ENCODE peak calls at places on chromosomes 7 and 10, in nine cellular contexts. One of them, this sample, is unnamed.

GRCh38 chr10:77716943-77717735 is 79.5 kb upstream of the KCNMA1 start:
- DNase-seq in RWPE1: no peak
- DNase-seq in GM12864: no peak
- DNase-seq in neural progenitor cell: no peak
- DNase-seq in cardiac muscle cell: no peak
- DNase-seq in uterus: no peak
- DNase-seq in globus pallidus: no peak
- DNase-seq in T-helper 1 cell: no peak
- DNase-seq in activated CD8-positive, alpha-beta memory T cell treated with anti-CD3 and anti-CD28 coated beads for 1 hour: no peak
- DNase-seq in this sample: no peak

GRCh38 chr7:139741813-139742344 is 35.9 kb downstream of the HIPK2 start:
- DNase-seq in RWPE1: no peak
- DNase-seq in GM12864: no peak
- DNase-seq in T-helper 1 cell: no peak
- DNase-seq in activated CD8-positive, alpha-beta memory T cell treated with anti-CD3 and anti-CD28 coated beads for 1 hour: no peak
- DNase-seq in uterus: no peak
- DNase-seq in cardiac muscle cell: no peak
- DNase-seq in neural progenitor cell: no peak
- DNase-seq in globus pallidus: no peak
- DNase-seq in this sample: no peak

GRCh38 chr7:24722386-24723177 is 34.7 kb downstream of the GSDME start:
- DNase-seq in T-helper 1 cell: no peak
- DNase-seq in RWPE1: no peak
- DNase-seq in uterus: no peak
- DNase-seq in globus pallidus: no peak
- DNase-seq in GM12864: no peak
- DNase-seq in activated CD8-positive, alpha-beta memory T cell treated with anti-CD3 and anti-CD28 coated beads for 1 hour: no peak
- DNase-seq in neural progenitor cell: peak; percentile 54
- DNase-seq in cardiac muscle cell: peak; percentile 45
- DNase-seq in this sample: peak; percentile 44

GRCh38 chr10:78831001-78831400 is 237.8 kb upstream of the ZMIZ1 start:
- DNase-seq in T-helper 1 cell: no peak
- DNase-seq in GM12864: no peak
- DNase-seq in neural progenitor cell: no peak
- DNase-seq in cardiac muscle cell: no peak
- DNase-seq in RWPE1: no peak
- DNase-seq in activated CD8-positive, alpha-beta memory T cell treated with anti-CD3 and anti-CD28 coated beads for 1 hour: no peak
- DNase-seq in uterus: no peak
- DNase-seq in globus pallidus: no peak
- DNase-seq in this sample: no peak

GRCh38 chr7:38744746-38745145 is 113.6 kb upstream of the AMPH start:
- DNase-seq in T-helper 1 cell: no peak
- DNase-seq in globus pallidus: no peak
- DNase-seq in GM12864: no peak
- DNase-seq in activated CD8-positive, alpha-beta memory T cell treated with anti-CD3 and anti-CD28 coated beads for 1 hour: no peak
- DNase-seq in neural progenitor cell: no peak
- DNase-seq in RWPE1: peak; percentile 25
- DNase-seq in uterus: no peak
- DNase-seq in cardiac muscle cell: no peak
- DNase-seq in this sample: peak; percentile 85

GRCh38 chr7:103811997-103812396 is 177.5 kb downstream of the RELN start:
- DNase-seq in T-helper 1 cell: no peak
- DNase-seq in RWPE1: peak; percentile 4
- DNase-seq in cardiac muscle cell: no peak
- DNase-seq in uterus: no peak
- DNase-seq in neural progenitor cell: no peak
- DNase-seq in GM12864: no peak
- DNase-seq in globus pallidus: no peak
- DNase-seq in activated CD8-positive, alpha-beta memory T cell treated with anti-CD3 and anti-CD28 coated beads for 1 hour: no peak
- DNase-seq in this sample: peak; percentile 15

GRCh38 chr10:47023237-47024045 is 112.2 kb downstream of the PTPN20 start:
- DNase-seq in globus pallidus: no peak
- DNase-seq in T-helper 1 cell: no peak
- DNase-seq in RWPE1: no peak
- DNase-seq in activated CD8-positive, alpha-beta memory T cell treated with anti-CD3 and anti-CD28 coated beads for 1 hour: no peak
- DNase-seq in cardiac muscle cell: no peak
- DNase-seq in neural progenitor cell: no peak
- DNase-seq in uterus: no peak
- DNase-seq in GM12864: no peak
- DNase-seq in this sample: no peak

GRCh38 chr7:106752345-106752744 is 91.4 kb upstream of the CCDC71L start:
- DNase-seq in cardiac muscle cell: no peak
- DNase-seq in neural progenitor cell: no peak
- DNase-seq in T-helper 1 cell: no peak
- DNase-seq in uterus: no peak
- DNase-seq in RWPE1: no peak
- DNase-seq in globus pallidus: no peak
- DNase-seq in GM12864: no peak
- DNase-seq in activated CD8-positive, alpha-beta memory T cell treated with anti-CD3 and anti-CD28 coated beads for 1 hour: no peak
- DNase-seq in this sample: no peak

GRCh38 chr7:116546054-116546453 is 21.2 kb downstream of the CAV1 start:
- DNase-seq in uterus: no peak
- DNase-seq in RWPE1: no peak
- DNase-seq in cardiac muscle cell: peak; percentile 15
- DNase-seq in GM12864: no peak
- DNase-seq in activated CD8-positive, alpha-beta memory T cell treated with anti-CD3 and anti-CD28 coated beads for 1 hour: no peak
- DNase-seq in globus pallidus: no peak
- DNase-seq in neural progenitor cell: no peak
- DNase-seq in T-helper 1 cell: no peak
- DNase-seq in this sample: no peak

GRCh38 chr10:117784776-117785175 is 242.2 kb downstream of the EMX2 start:
- DNase-seq in uterus: no peak
- DNase-seq in T-helper 1 cell: no peak
- DNase-seq in GM12864: no peak
- DNase-seq in cardiac muscle cell: no peak
- DNase-seq in RWPE1: no peak
- DNase-seq in neural progenitor cell: no peak
- DNase-seq in globus pallidus: no peak
- DNase-seq in activated CD8-positive, alpha-beta memory T cell treated with anti-CD3 and anti-CD28 coated beads for 1 hour: no peak
- DNase-seq in this sample: no peak

GRCh38 chr10:44576715-44577191 is 191.9 kb upstream of the CXCL12 start:
- DNase-seq in GM12864: no peak
- DNase-seq in cardiac muscle cell: no peak
- DNase-seq in activated CD8-positive, alpha-beta memory T cell treated with anti-CD3 and anti-CD28 coated beads for 1 hour: no peak
- DNase-seq in uterus: no peak
- DNase-seq in RWPE1: no peak
- DNase-seq in neural progenitor cell: no peak
- DNase-seq in globus pallidus: no peak
- DNase-seq in T-helper 1 cell: no peak
- DNase-seq in this sample: peak; percentile 34

GRCh38 chr7:4675771-4676373 is 6.2 kb upstream of the FOXK1 start:
- DNase-seq in cardiac muscle cell: no peak
- DNase-seq in globus pallidus: no peak
- DNase-seq in neural progenitor cell: no peak
- DNase-seq in activated CD8-positive, alpha-beta memory T cell treated with anti-CD3 and anti-CD28 coated beads for 1 hour: no peak
- DNase-seq in T-helper 1 cell: no peak
- DNase-seq in RWPE1: peak; percentile 52
- DNase-seq in uterus: no peak
- DNase-seq in GM12864: no peak
- DNase-seq in this sample: no peak

GRCh38 chr7:6530626-6531491 is 20.4 kb downstream of the GRID2IP start:
- DNase-seq in globus pallidus: no peak
- DNase-seq in uterus: no peak
- DNase-seq in activated CD8-positive, alpha-beta memory T cell treated with anti-CD3 and anti-CD28 coated beads for 1 hour: peak; percentile 58
- DNase-seq in GM12864: no peak
- DNase-seq in T-helper 1 cell: no peak
- DNase-seq in neural progenitor cell: peak; percentile 79
- DNase-seq in cardiac muscle cell: peak; percentile 48
- DNase-seq in RWPE1: no peak
- DNase-seq in this sample: no peak

GRCh38 chr10:36170943-36171501 is 528.9 kb upstream of the FZD8 start:
- DNase-seq in RWPE1: no peak
- DNase-seq in neural progenitor cell: no peak
- DNase-seq in cardiac muscle cell: no peak
- DNase-seq in globus pallidus: no peak
- DNase-seq in GM12864: no peak
- DNase-seq in activated CD8-positive, alpha-beta memory T cell treated with anti-CD3 and anti-CD28 coated beads for 1 hour: no peak
- DNase-seq in uterus: no peak
- DNase-seq in T-helper 1 cell: no peak
- DNase-seq in this sample: no peak

GRCh38 chr10:63665765-63666164 is 144.6 kb downstream of the REEP3 start:
- DNase-seq in uterus: peak; percentile 60
- DNase-seq in GM12864: no peak
- DNase-seq in cardiac muscle cell: no peak
- DNase-seq in RWPE1: no peak
- DNase-seq in activated CD8-positive, alpha-beta memory T cell treated with anti-CD3 and anti-CD28 coated beads for 1 hour: no peak
- DNase-seq in globus pallidus: no peak
- DNase-seq in neural progenitor cell: no peak
- DNase-seq in T-helper 1 cell: no peak
- DNase-seq in this sample: no peak

GRCh38 chr7:38502289-38502688 is 128.9 kb downstream of the AMPH start:
- DNase-seq in cardiac muscle cell: no peak
- DNase-seq in GM12864: no peak
- DNase-seq in RWPE1: no peak
- DNase-seq in neural progenitor cell: no peak
- DNase-seq in T-helper 1 cell: no peak
- DNase-seq in globus pallidus: no peak
- DNase-seq in activated CD8-positive, alpha-beta memory T cell treated with anti-CD3 and anti-CD28 coated beads for 1 hour: no peak
- DNase-seq in uterus: no peak
- DNase-seq in this sample: peak; percentile 38

GRCh38 chr7:32378991-32379390 is 111.2 kb downstream of the LSM5 start:
- DNase-seq in GM12864: no peak
- DNase-seq in uterus: no peak
- DNase-seq in neural progenitor cell: no peak
- DNase-seq in cardiac muscle cell: no peak
- DNase-seq in RWPE1: peak; percentile 13
- DNase-seq in globus pallidus: no peak
- DNase-seq in T-helper 1 cell: no peak
- DNase-seq in activated CD8-positive, alpha-beta memory T cell treated with anti-CD3 and anti-CD28 coated beads for 1 hour: no peak
- DNase-seq in this sample: peak; percentile 8

GRCh38 chr10:122541541-122542002 is 19.0 kb upstream of the DMBT1 start:
- DNase-seq in globus pallidus: no peak
- DNase-seq in T-helper 1 cell: peak; percentile 51
- DNase-seq in cardiac muscle cell: no peak
- DNase-seq in activated CD8-positive, alpha-beta memory T cell treated with anti-CD3 and anti-CD28 coated beads for 1 hour: no peak
- DNase-seq in neural progenitor cell: no peak
- DNase-seq in uterus: no peak
- DNase-seq in GM12864: no peak
- DNase-seq in RWPE1: no peak
- DNase-seq in this sample: peak; percentile 42

GRCh38 chr10:191703-192518 is 56.7 kb downstream of the ZMYND11 start:
- DNase-seq in cardiac muscle cell: no peak
- DNase-seq in T-helper 1 cell: no peak
- DNase-seq in neural progenitor cell: no peak
- DNase-seq in globus pallidus: no peak
- DNase-seq in activated CD8-positive, alpha-beta memory T cell treated with anti-CD3 and anti-CD28 coated beads for 1 hour: no peak
- DNase-seq in uterus: peak; percentile 20
- DNase-seq in RWPE1: no peak
- DNase-seq in GM12864: no peak
- DNase-seq in this sample: peak; percentile 55

GRCh38 chr7:1093916-1094508 is 6.1 kb downstream of the GPER1 start:
- DNase-seq in globus pallidus: no peak
- DNase-seq in RWPE1: no peak
- DNase-seq in neural progenitor cell: no peak
- DNase-seq in cardiac muscle cell: no peak
- DNase-seq in activated CD8-positive, alpha-beta memory T cell treated with anti-CD3 and anti-CD28 coated beads for 1 hour: no peak
- DNase-seq in GM12864: no peak
- DNase-seq in T-helper 1 cell: no peak
- DNase-seq in uterus: no peak
- DNase-seq in this sample: no peak

GRCh38 chr7:87599336-87599735 is 1.3 kb downstream of the ABCB1 start:
- DNase-seq in T-helper 1 cell: peak; percentile 13
- DNase-seq in RWPE1: no peak
- DNase-seq in uterus: no peak
- DNase-seq in GM12864: peak; percentile 78
- DNase-seq in cardiac muscle cell: no peak
- DNase-seq in neural progenitor cell: no peak
- DNase-seq in activated CD8-positive, alpha-beta memory T cell treated with anti-CD3 and anti-CD28 coated beads for 1 hour: peak; percentile 11
- DNase-seq in globus pallidus: no peak
- DNase-seq in this sample: no peak

GRCh38 chr10:3980660-3981059 is 195.7 kb upstream of the KLF6 start:
- DNase-seq in cardiac muscle cell: no peak
- DNase-seq in neural progenitor cell: no peak
- DNase-seq in uterus: no peak
- DNase-seq in RWPE1: no peak
- DNase-seq in GM12864: no peak
- DNase-seq in T-helper 1 cell: peak; percentile 52
- DNase-seq in globus pallidus: no peak
- DNase-seq in activated CD8-positive, alpha-beta memory T cell treated with anti-CD3 and anti-CD28 coated beads for 1 hour: no peak
- DNase-seq in this sample: no peak

GRCh38 chr10:86292462-86293322 is 73.9 kb downstream of the GRID1 start:
- DNase-seq in GM12864: no peak
- DNase-seq in activated CD8-positive, alpha-beta memory T cell treated with anti-CD3 and anti-CD28 coated beads for 1 hour: no peak
- DNase-seq in cardiac muscle cell: no peak
- DNase-seq in T-helper 1 cell: no peak
- DNase-seq in globus pallidus: peak; percentile 55
- DNase-seq in neural progenitor cell: no peak
- DNase-seq in uterus: no peak
- DNase-seq in RWPE1: no peak
- DNase-seq in this sample: no peak

GRCh38 chr10:125034671-125035070 is 92.7 kb downstream of the ZRANB1 start:
- DNase-seq in activated CD8-positive, alpha-beta memory T cell treated with anti-CD3 and anti-CD28 coated beads for 1 hour: no peak
- DNase-seq in GM12864: no peak
- DNase-seq in RWPE1: no peak
- DNase-seq in neural progenitor cell: no peak
- DNase-seq in cardiac muscle cell: no peak
- DNase-seq in globus pallidus: no peak
- DNase-seq in T-helper 1 cell: no peak
- DNase-seq in uterus: no peak
- DNase-seq in this sample: no peak

GRCh38 chr10:69101451-69102095 is 13.7 kb downstream of the SRGN start:
- DNase-seq in T-helper 1 cell: peak; percentile 27
- DNase-seq in RWPE1: no peak
- DNase-seq in globus pallidus: no peak
- DNase-seq in neural progenitor cell: no peak
- DNase-seq in cardiac muscle cell: no peak
- DNase-seq in GM12864: no peak
- DNase-seq in activated CD8-positive, alpha-beta memory T cell treated with anti-CD3 and anti-CD28 coated beads for 1 hour: no peak
- DNase-seq in uterus: no peak
- DNase-seq in this sample: peak; percentile 18

GRCh38 chr10:95998274-95998673 is 45.1 kb upstream of the CCNJ start:
- DNase-seq in neural progenitor cell: no peak
- DNase-seq in GM12864: no peak
- DNase-seq in activated CD8-positive, alpha-beta memory T cell treated with anti-CD3 and anti-CD28 coated beads for 1 hour: no peak
- DNase-seq in RWPE1: no peak
- DNase-seq in T-helper 1 cell: no peak
- DNase-seq in cardiac muscle cell: no peak
- DNase-seq in globus pallidus: no peak
- DNase-seq in uterus: no peak
- DNase-seq in this sample: no peak

GRCh38 chr7:132690174-132690573 is 113.9 kb upstream of the PLXNA4 start:
- DNase-seq in RWPE1: no peak
- DNase-seq in T-helper 1 cell: no peak
- DNase-seq in activated CD8-positive, alpha-beta memory T cell treated with anti-CD3 and anti-CD28 coated beads for 1 hour: no peak
- DNase-seq in uterus: no peak
- DNase-seq in globus pallidus: no peak
- DNase-seq in cardiac muscle cell: no peak
- DNase-seq in GM12864: no peak
- DNase-seq in neural progenitor cell: no peak
- DNase-seq in this sample: no peak

GRCh38 chr7:31938650-31939049 is 131.6 kb downstream of the PDE1C start:
- DNase-seq in activated CD8-positive, alpha-beta memory T cell treated with anti-CD3 and anti-CD28 coated beads for 1 hour: no peak
- DNase-seq in RWPE1: peak; percentile 57
- DNase-seq in neural progenitor cell: no peak
- DNase-seq in T-helper 1 cell: no peak
- DNase-seq in globus pallidus: no peak
- DNase-seq in uterus: no peak
- DNase-seq in GM12864: no peak
- DNase-seq in cardiac muscle cell: no peak
- DNase-seq in this sample: peak; percentile 22

GRCh38 chr7:90211391-90212148 is at the start of gene STEAP2:
- DNase-seq in GM12864: no peak
- DNase-seq in activated CD8-positive, alpha-beta memory T cell treated with anti-CD3 and anti-CD28 coated beads for 1 hour: no peak
- DNase-seq in uterus: peak; percentile 95
- DNase-seq in RWPE1: peak; percentile 72
- DNase-seq in neural progenitor cell: peak; percentile 93
- DNase-seq in T-helper 1 cell: peak; percentile 28
- DNase-seq in globus pallidus: peak; percentile 64
- DNase-seq in cardiac muscle cell: peak; percentile 92
- DNase-seq in this sample: peak; percentile 88

GRCh38 chr10:98339790-98340189 is 71.8 kb upstream of the LOXL4 start:
- DNase-seq in cardiac muscle cell: no peak
- DNase-seq in GM12864: peak; percentile 86
- DNase-seq in uterus: no peak
- DNase-seq in neural progenitor cell: no peak
- DNase-seq in globus pallidus: no peak
- DNase-seq in T-helper 1 cell: peak; percentile 44
- DNase-seq in activated CD8-positive, alpha-beta memory T cell treated with anti-CD3 and anti-CD28 coated beads for 1 hour: no peak
- DNase-seq in RWPE1: no peak
- DNase-seq in this sample: no peak

GRCh38 chr10:69160809-69161225 is 19.2 kb upstream of the SUPV3L1 start:
- DNase-seq in uterus: no peak
- DNase-seq in T-helper 1 cell: no peak
- DNase-seq in neural progenitor cell: no peak
- DNase-seq in activated CD8-positive, alpha-beta memory T cell treated with anti-CD3 and anti-CD28 coated beads for 1 hour: no peak
- DNase-seq in cardiac muscle cell: no peak
- DNase-seq in RWPE1: no peak
- DNase-seq in globus pallidus: no peak
- DNase-seq in GM12864: no peak
- DNase-seq in this sample: peak; percentile 33